ENCODE peak calls at places on chromosomes 1 and 21, in eight cellular contexts. One of them, this sample, is unnamed.

GRCh38 chr21:14862794-14863720 is 201.7 kb downstream of the NRIP1 start:
- DNase-seq in fibroblast of the aortic adventitia: peak
- DNase-seq in HT-29: peak
- DNase-seq in Calu3: peak
- DNase-seq in NCI-H524 treated with DMSO at 0.1 percent for 48 hours: no peak
- DNase-seq in stimulated activated CD8-positive, alpha-beta memory T cell treated with anti-CD3 and anti-CD28 coated beads, Interleukin-15, amount 100 ng/mL, for 1 hour: no peak
- DNase-seq in RPMI8226: peak
- DNase-seq in HTR-8/SVneo: no peak
- DNase-seq in this sample: no peak

GRCh38 chr1:56137090-56137489 is 442.3 kb downstream of the PLPP3 start:
- DNase-seq in HT-29: no peak
- DNase-seq in NCI-H524 treated with DMSO at 0.1 percent for 48 hours: no peak
- DNase-seq in fibroblast of the aortic adventitia: peak
- DNase-seq in HTR-8/SVneo: no peak
- DNase-seq in RPMI8226: no peak
- DNase-seq in stimulated activated CD8-positive, alpha-beta memory T cell treated with anti-CD3 and anti-CD28 coated beads, Interleukin-15, amount 100 ng/mL, for 1 hour: no peak
- DNase-seq in Calu3: no peak
- DNase-seq in this sample: no peak

GRCh38 chr1:40421694-40422384 is 28.4 kb upstream of the ZFP69B start:
- DNase-seq in HTR-8/SVneo: no peak
- DNase-seq in NCI-H524 treated with DMSO at 0.1 percent for 48 hours: no peak
- DNase-seq in Calu3: no peak
- DNase-seq in RPMI8226: peak
- DNase-seq in HT-29: no peak
- DNase-seq in fibroblast of the aortic adventitia: peak
- DNase-seq in stimulated activated CD8-positive, alpha-beta memory T cell treated with anti-CD3 and anti-CD28 coated beads, Interleukin-15, amount 100 ng/mL, for 1 hour: no peak
- DNase-seq in this sample: no peak

GRCh38 chr1:31750858-31751638 is 13.1 kb downstream of the ADGRB2 start:
- DNase-seq in HT-29: no peak
- DNase-seq in stimulated activated CD8-positive, alpha-beta memory T cell treated with anti-CD3 and anti-CD28 coated beads, Interleukin-15, amount 100 ng/mL, for 1 hour: no peak
- DNase-seq in Calu3: no peak
- DNase-seq in HTR-8/SVneo: no peak
- DNase-seq in NCI-H524 treated with DMSO at 0.1 percent for 48 hours: no peak
- DNase-seq in RPMI8226: peak
- DNase-seq in fibroblast of the aortic adventitia: peak
- DNase-seq in this sample: no peak

GRCh38 chr1:119358661-119359060 is 9.9 kb upstream of the HAO2 start:
- DNase-seq in HTR-8/SVneo: no peak
- DNase-seq in Calu3: no peak
- DNase-seq in HT-29: no peak
- DNase-seq in stimulated activated CD8-positive, alpha-beta memory T cell treated with anti-CD3 and anti-CD28 coated beads, Interleukin-15, amount 100 ng/mL, for 1 hour: no peak
- DNase-seq in NCI-H524 treated with DMSO at 0.1 percent for 48 hours: no peak
- DNase-seq in fibroblast of the aortic adventitia: no peak
- DNase-seq in RPMI8226: no peak
- DNase-seq in this sample: no peak

GRCh38 chr1:19209439-19209989 is 552 bp downstream of the UBR4 start:
- DNase-seq in RPMI8226: peak
- DNase-seq in fibroblast of the aortic adventitia: peak
- DNase-seq in Calu3: no peak
- DNase-seq in HTR-8/SVneo: no peak
- DNase-seq in HT-29: peak
- DNase-seq in stimulated activated CD8-positive, alpha-beta memory T cell treated with anti-CD3 and anti-CD28 coated beads, Interleukin-15, amount 100 ng/mL, for 1 hour: no peak
- DNase-seq in NCI-H524 treated with DMSO at 0.1 percent for 48 hours: no peak
- DNase-seq in this sample: no peak

GRCh38 chr1:204304067-204304466 is 55.7 kb downstream of the PLEKHA6 start:
- DNase-seq in stimulated activated CD8-positive, alpha-beta memory T cell treated with anti-CD3 and anti-CD28 coated beads, Interleukin-15, amount 100 ng/mL, for 1 hour: no peak
- DNase-seq in HT-29: peak
- DNase-seq in RPMI8226: no peak
- DNase-seq in Calu3: no peak
- DNase-seq in NCI-H524 treated with DMSO at 0.1 percent for 48 hours: no peak
- DNase-seq in HTR-8/SVneo: no peak
- DNase-seq in fibroblast of the aortic adventitia: no peak
- DNase-seq in this sample: no peak

GRCh38 chr21:46323710-46324389 is at the start of the genes C21orf58 and PCNT:
- DNase-seq in RPMI8226: peak
- DNase-seq in HT-29: peak
- DNase-seq in NCI-H524 treated with DMSO at 0.1 percent for 48 hours: peak
- DNase-seq in HTR-8/SVneo: peak
- DNase-seq in stimulated activated CD8-positive, alpha-beta memory T cell treated with anti-CD3 and anti-CD28 coated beads, Interleukin-15, amount 100 ng/mL, for 1 hour: peak
- DNase-seq in Calu3: peak
- DNase-seq in fibroblast of the aortic adventitia: peak
- DNase-seq in this sample: peak

GRCh38 chr1:29453502-29454240 is 217.3 kb downstream of the PTPRU start:
- DNase-seq in NCI-H524 treated with DMSO at 0.1 percent for 48 hours: peak
- DNase-seq in fibroblast of the aortic adventitia: peak
- DNase-seq in HTR-8/SVneo: peak
- DNase-seq in RPMI8226: peak
- DNase-seq in Calu3: peak
- DNase-seq in stimulated activated CD8-positive, alpha-beta memory T cell treated with anti-CD3 and anti-CD28 coated beads, Interleukin-15, amount 100 ng/mL, for 1 hour: no peak
- DNase-seq in HT-29: peak
- DNase-seq in this sample: no peak

GRCh38 chr1:230992100-230992774 is 13.3 kb downstream of the ARV1 start:
- DNase-seq in Calu3: no peak
- DNase-seq in NCI-H524 treated with DMSO at 0.1 percent for 48 hours: no peak
- DNase-seq in RPMI8226: no peak
- DNase-seq in HTR-8/SVneo: no peak
- DNase-seq in stimulated activated CD8-positive, alpha-beta memory T cell treated with anti-CD3 and anti-CD28 coated beads, Interleukin-15, amount 100 ng/mL, for 1 hour: no peak
- DNase-seq in HT-29: no peak
- DNase-seq in fibroblast of the aortic adventitia: no peak
- DNase-seq in this sample: no peak

GRCh38 chr1:87171199-87171598 is 157.5 kb upstream of the LMO4 start:
- DNase-seq in RPMI8226: no peak
- DNase-seq in stimulated activated CD8-positive, alpha-beta memory T cell treated with anti-CD3 and anti-CD28 coated beads, Interleukin-15, amount 100 ng/mL, for 1 hour: no peak
- DNase-seq in HT-29: no peak
- DNase-seq in Calu3: no peak
- DNase-seq in NCI-H524 treated with DMSO at 0.1 percent for 48 hours: no peak
- DNase-seq in HTR-8/SVneo: no peak
- DNase-seq in fibroblast of the aortic adventitia: no peak
- DNase-seq in this sample: no peak

GRCh38 chr1:103110701-103111100 is 2.4 kb upstream of the COL11A1 start:
- DNase-seq in stimulated activated CD8-positive, alpha-beta memory T cell treated with anti-CD3 and anti-CD28 coated beads, Interleukin-15, amount 100 ng/mL, for 1 hour: no peak
- DNase-seq in Calu3: no peak
- DNase-seq in HT-29: no peak
- DNase-seq in RPMI8226: no peak
- DNase-seq in fibroblast of the aortic adventitia: no peak
- DNase-seq in NCI-H524 treated with DMSO at 0.1 percent for 48 hours: no peak
- DNase-seq in HTR-8/SVneo: no peak
- DNase-seq in this sample: no peak

GRCh38 chr21:35478096-35479080 is 429.3 kb upstream of the RUNX1 start:
- DNase-seq in NCI-H524 treated with DMSO at 0.1 percent for 48 hours: no peak
- DNase-seq in HTR-8/SVneo: no peak
- DNase-seq in Calu3: no peak
- DNase-seq in fibroblast of the aortic adventitia: peak
- DNase-seq in stimulated activated CD8-positive, alpha-beta memory T cell treated with anti-CD3 and anti-CD28 coated beads, Interleukin-15, amount 100 ng/mL, for 1 hour: no peak
- DNase-seq in HT-29: no peak
- DNase-seq in RPMI8226: no peak
- DNase-seq in this sample: no peak

GRCh38 chr21:37704751-37705150 is 211.5 kb downstream of the KCNJ6 start:
- DNase-seq in Calu3: no peak
- DNase-seq in stimulated activated CD8-positive, alpha-beta memory T cell treated with anti-CD3 and anti-CD28 coated beads, Interleukin-15, amount 100 ng/mL, for 1 hour: no peak
- DNase-seq in fibroblast of the aortic adventitia: no peak
- DNase-seq in NCI-H524 treated with DMSO at 0.1 percent for 48 hours: no peak
- DNase-seq in RPMI8226: no peak
- DNase-seq in HTR-8/SVneo: no peak
- DNase-seq in HT-29: no peak
- DNase-seq in this sample: no peak

GRCh38 chr1:240658312-240658975 is 46.5 kb upstream of the GREM2 start:
- DNase-seq in fibroblast of the aortic adventitia: peak
- DNase-seq in Calu3: no peak
- DNase-seq in RPMI8226: no peak
- DNase-seq in NCI-H524 treated with DMSO at 0.1 percent for 48 hours: no peak
- DNase-seq in HTR-8/SVneo: no peak
- DNase-seq in HT-29: no peak
- DNase-seq in stimulated activated CD8-positive, alpha-beta memory T cell treated with anti-CD3 and anti-CD28 coated beads, Interleukin-15, amount 100 ng/mL, for 1 hour: no peak
- DNase-seq in this sample: no peak

GRCh38 chr21:28447453-28447852 is 545.2 kb downstream of the LTN1 start:
- DNase-seq in stimulated activated CD8-positive, alpha-beta memory T cell treated with anti-CD3 and anti-CD28 coated beads, Interleukin-15, amount 100 ng/mL, for 1 hour: no peak
- DNase-seq in HT-29: no peak
- DNase-seq in fibroblast of the aortic adventitia: peak
- DNase-seq in NCI-H524 treated with DMSO at 0.1 percent for 48 hours: no peak
- DNase-seq in RPMI8226: no peak
- DNase-seq in HTR-8/SVneo: no peak
- DNase-seq in Calu3: no peak
- DNase-seq in this sample: no peak

GRCh38 chr1:178531897-178532296 is 19.0 kb downstream of the TEX35 start:
- DNase-seq in fibroblast of the aortic adventitia: no peak
- DNase-seq in RPMI8226: peak
- DNase-seq in NCI-H524 treated with DMSO at 0.1 percent for 48 hours: no peak
- DNase-seq in Calu3: no peak
- DNase-seq in HTR-8/SVneo: no peak
- DNase-seq in stimulated activated CD8-positive, alpha-beta memory T cell treated with anti-CD3 and anti-CD28 coated beads, Interleukin-15, amount 100 ng/mL, for 1 hour: no peak
- DNase-seq in HT-29: no peak
- DNase-seq in this sample: no peak

GRCh38 chr1:13662498-13662897 is 37.5 kb upstream of the PRDM2 start:
- DNase-seq in Calu3: no peak
- DNase-seq in stimulated activated CD8-positive, alpha-beta memory T cell treated with anti-CD3 and anti-CD28 coated beads, Interleukin-15, amount 100 ng/mL, for 1 hour: no peak
- DNase-seq in RPMI8226: peak
- DNase-seq in HT-29: no peak
- DNase-seq in HTR-8/SVneo: no peak
- DNase-seq in fibroblast of the aortic adventitia: peak
- DNase-seq in NCI-H524 treated with DMSO at 0.1 percent for 48 hours: peak
- DNase-seq in this sample: no peak

GRCh38 chr1:110749960-110750359 is 75.2 kb upstream of the KCNA3 start:
- DNase-seq in HT-29: no peak
- DNase-seq in stimulated activated CD8-positive, alpha-beta memory T cell treated with anti-CD3 and anti-CD28 coated beads, Interleukin-15, amount 100 ng/mL, for 1 hour: no peak
- DNase-seq in RPMI8226: no peak
- DNase-seq in Calu3: no peak
- DNase-seq in fibroblast of the aortic adventitia: no peak
- DNase-seq in HTR-8/SVneo: no peak
- DNase-seq in NCI-H524 treated with DMSO at 0.1 percent for 48 hours: peak
- DNase-seq in this sample: no peak

GRCh38 chr21:28953247-28953646 is 39.4 kb downstream of the LTN1 start:
- DNase-seq in RPMI8226: no peak
- DNase-seq in HT-29: no peak
- DNase-seq in stimulated activated CD8-positive, alpha-beta memory T cell treated with anti-CD3 and anti-CD28 coated beads, Interleukin-15, amount 100 ng/mL, for 1 hour: no peak
- DNase-seq in fibroblast of the aortic adventitia: no peak
- DNase-seq in Calu3: no peak
- DNase-seq in HTR-8/SVneo: no peak
- DNase-seq in NCI-H524 treated with DMSO at 0.1 percent for 48 hours: no peak
- DNase-seq in this sample: no peak

GRCh38 chr1:65434255-65434654 is 13.8 kb downstream of the LEPR start:
- DNase-seq in RPMI8226: no peak
- DNase-seq in HT-29: no peak
- DNase-seq in Calu3: no peak
- DNase-seq in stimulated activated CD8-positive, alpha-beta memory T cell treated with anti-CD3 and anti-CD28 coated beads, Interleukin-15, amount 100 ng/mL, for 1 hour: no peak
- DNase-seq in HTR-8/SVneo: no peak
- DNase-seq in NCI-H524 treated with DMSO at 0.1 percent for 48 hours: no peak
- DNase-seq in fibroblast of the aortic adventitia: no peak
- DNase-seq in this sample: no peak

GRCh38 chr1:111214884-111215283 is 12.6 kb upstream of the CHI3L2 start:
- DNase-seq in RPMI8226: no peak
- DNase-seq in HT-29: no peak
- DNase-seq in stimulated activated CD8-positive, alpha-beta memory T cell treated with anti-CD3 and anti-CD28 coated beads, Interleukin-15, amount 100 ng/mL, for 1 hour: peak
- DNase-seq in fibroblast of the aortic adventitia: no peak
- DNase-seq in NCI-H524 treated with DMSO at 0.1 percent for 48 hours: no peak
- DNase-seq in Calu3: no peak
- DNase-seq in HTR-8/SVneo: no peak
- DNase-seq in this sample: no peak

GRCh38 chr1:167120899-167121298 is 27.0 kb downstream of the STYXL2 start:
- DNase-seq in Calu3: no peak
- DNase-seq in RPMI8226: no peak
- DNase-seq in stimulated activated CD8-positive, alpha-beta memory T cell treated with anti-CD3 and anti-CD28 coated beads, Interleukin-15, amount 100 ng/mL, for 1 hour: no peak
- DNase-seq in HTR-8/SVneo: no peak
- DNase-seq in NCI-H524 treated with DMSO at 0.1 percent for 48 hours: no peak
- DNase-seq in HT-29: no peak
- DNase-seq in fibroblast of the aortic adventitia: no peak
- DNase-seq in this sample: no peak

GRCh38 chr1:26022404-26022779 is 817 bp downstream of the EXTL1 start:
- DNase-seq in RPMI8226: no peak
- DNase-seq in fibroblast of the aortic adventitia: no peak
- DNase-seq in Calu3: no peak
- DNase-seq in stimulated activated CD8-positive, alpha-beta memory T cell treated with anti-CD3 and anti-CD28 coated beads, Interleukin-15, amount 100 ng/mL, for 1 hour: no peak
- DNase-seq in HT-29: no peak
- DNase-seq in NCI-H524 treated with DMSO at 0.1 percent for 48 hours: no peak
- DNase-seq in HTR-8/SVneo: no peak
- DNase-seq in this sample: no peak